ENCODE peak calls at places on chromosome X, in six cellular contexts. X is PC-3, C is tibial artery, B is suprapubic skin, F is thoracic aorta, O is neural progenitor cell. H is an unnamed sample.

GRCh38 chrX:65516756-65517155 is 17.8 kb downstream of the LAS1L start:
- DNase-seq in X (no peak), C (no peak), B (no peak), F (no peak), O (no peak), H (no peak)

GRCh38 chrX:102832661-102833060 is 104.4 kb upstream of the RAB40AL start:
- DNase-seq in X (peak), C (no peak), B (no peak), F (no peak), O (peak), H (peak)

GRCh38 chrX:136708348-136708747 is 60.4 kb downstream of the CD40LG start:
- DNase-seq in X (peak), C (no peak), B (no peak), F (no peak), O (peak), H (no peak)

GRCh38 chrX:96987228-96987627 is 103.5 kb downstream of the RPA4 start:
- DNase-seq in X (peak), C (no peak), B (no peak), F (no peak), O (no peak), H (no peak)

GRCh38 chrX:65894138-65894537 is 145.7 kb downstream of the VSIG4 start:
- DNase-seq in X (no peak), C (no peak), B (no peak), F (no peak), O (peak), H (no peak)

GRCh38 chrX:49270249-49270921 is 792 bp downstream of the PPP1R3F start:
- DNase-seq in X (no peak), C (no peak), B (no peak), F (no peak), O (peak), H (no peak)

GRCh38 chrX:37776987-37777325 is 2.9 kb upstream of the CYBB start:
- DNase-seq in X (no peak), C (no peak), B (no peak), F (no peak), O (no peak), H (no peak)

GRCh38 chrX:76434103-76434741 is 6.7 kb downstream of the MAGEE1 start:
- DNase-seq in X (no peak), C (no peak), B (no peak), F (no peak), O (peak), H (no peak)

GRCh38 chrX:100376581-100376980 is 33.5 kb downstream of the PCDH19 start:
- DNase-seq in X (no peak), C (no peak), B (no peak), F (no peak), O (no peak), H (no peak)

GRCh38 chrX:10208281-10208856 is 51.6 kb downstream of the CLCN4 start:
- DNase-seq in X (no peak), C (no peak), B (no peak), F (no peak), O (no peak), H (no peak)

GRCh38 chrX:140548985-140549384 is 44.1 kb upstream of the SOX3 start:
- DNase-seq in X (no peak), C (no peak), B (no peak), F (no peak), O (no peak), H (no peak)

GRCh38 chrX:68421651-68422050 is 11.6 kb downstream of the OPHN1 start:
- DNase-seq in X (no peak), C (no peak), B (no peak), F (no peak), O (no peak), H (no peak)

GRCh38 chrX:136711147-136711546 is 63.2 kb downstream of the CD40LG start:
- DNase-seq in X (peak), C (peak), B (no peak), F (no peak), O (peak), H (peak)

GRCh38 chrX:104316739-104317138 is 62.0 kb upstream of the ESX1 start:
- DNase-seq in X (no peak), C (no peak), B (no peak), F (no peak), O (no peak), H (no peak)

GRCh38 chrX:25524150-25524549 is 508.4 kb upstream of the ARX start:
- DNase-seq in X (peak), C (no peak), B (no peak), F (no peak), O (no peak), H (no peak)

GRCh38 chrX:66994729-66995128 is 355.9 kb upstream of the EDA2R start:
- DNase-seq in X (no peak), C (no peak), B (no peak), F (no peak), O (no peak), H (peak)

GRCh38 chrX:142249721-142250120 is 44.6 kb upstream of the MAGEC2 start:
- DNase-seq in X (no peak), C (no peak), B (no peak), F (no peak), O (no peak), H (no peak)

GRCh38 chrX:120014354-120015129 is 62.9 kb downstream of the RHOXF2B start:
- DNase-seq in X (no peak), C (no peak), B (no peak), F (no peak), O (no peak), H (peak)

GRCh38 chrX:136397001-136397400 is 90.7 kb upstream of the BRS3 start:
- DNase-seq in X (peak), C (no peak), B (no peak), F (no peak), O (peak), H (peak)

GRCh38 chrX:133570549-133570948 is 155.3 kb upstream of the GPC4 start:
- DNase-seq in X (peak), C (no peak), B (no peak), F (no peak), O (no peak), H (no peak)

GRCh38 chrX:42944381-42944998 is 166.5 kb upstream of the PPP1R2C start:
- DNase-seq in X (no peak), C (no peak), B (no peak), F (no peak), O (no peak), H (no peak)

GRCh38 chrX:18674417-18674787 is 2.5 kb upstream of the RS1 start:
- DNase-seq in X (no peak), C (peak), B (no peak), F (no peak), O (peak), H (peak)

GRCh38 chrX:53294024-53294648 is 12.8 kb upstream of the IQSEC2 start:
- DNase-seq in X (peak), C (no peak), B (no peak), F (no peak), O (no peak), H (no peak)
- TF ChIP-seq CTCF in X (peak), C (no peak), B (no peak), F (no peak), O (peak), H (peak)

DNA sequence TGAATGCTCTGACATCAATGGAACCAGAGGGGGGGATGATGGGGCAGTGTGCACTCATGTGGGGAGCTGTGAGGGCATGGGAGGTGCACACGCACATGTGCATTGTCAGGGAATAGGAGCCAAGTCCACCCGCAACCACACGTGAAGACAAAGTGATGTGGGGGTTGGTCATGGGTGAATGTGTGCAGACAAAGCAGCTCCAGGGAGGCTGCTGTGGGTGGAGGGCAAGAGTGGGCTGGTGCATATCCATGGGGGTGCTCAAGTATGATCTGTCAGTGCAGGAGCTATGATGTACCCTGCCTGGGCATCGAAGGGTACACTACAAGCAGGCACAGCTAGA is 301.9 kb downstream of the TEX13C start:
- DNase-seq in X (no peak), C (no peak), B (no peak), F (no peak), O (no peak), H (no peak)
- H3K27ac ChIP-seq in X (no peak), C (no peak), B (no peak), F (no peak), O (no peak), H (no peak)

GRCh38 chrX:150364347-150365050 is 1.4 kb downstream of the MAMLD1 start:
- DNase-seq in X (peak), C (peak), B (no peak), F (no peak), O (peak), H (peak)

GRCh38 chrX:150361070-150361776 is 1.9 kb upstream of the MAMLD1 start:
- DNase-seq in X (peak), C (no peak), B (no peak), F (no peak), O (peak), H (peak)

GRCh38 chrX:150363561-150364346 is 637 bp downstream of the MAMLD1 start:
- DNase-seq in X (peak), C (peak), B (no peak), F (no peak), O (peak), H (peak)

GRCh38 chrX:150361777-150362351 is 1.3 kb upstream of the MAMLD1 start:
- DNase-seq in X (peak), C (peak), B (no peak), F (no peak), O (peak), H (peak)

GRCh38 chrX:150362599-150363481 is at the start of gene MAMLD1:
- DNase-seq in X (peak), C (peak), B (peak), F (peak), O (peak), H (peak)
- TF ChIP-seq CTCF in X (no peak), C (no peak), B (no peak), F (no peak), O (no peak), H (no peak)

DNA sequence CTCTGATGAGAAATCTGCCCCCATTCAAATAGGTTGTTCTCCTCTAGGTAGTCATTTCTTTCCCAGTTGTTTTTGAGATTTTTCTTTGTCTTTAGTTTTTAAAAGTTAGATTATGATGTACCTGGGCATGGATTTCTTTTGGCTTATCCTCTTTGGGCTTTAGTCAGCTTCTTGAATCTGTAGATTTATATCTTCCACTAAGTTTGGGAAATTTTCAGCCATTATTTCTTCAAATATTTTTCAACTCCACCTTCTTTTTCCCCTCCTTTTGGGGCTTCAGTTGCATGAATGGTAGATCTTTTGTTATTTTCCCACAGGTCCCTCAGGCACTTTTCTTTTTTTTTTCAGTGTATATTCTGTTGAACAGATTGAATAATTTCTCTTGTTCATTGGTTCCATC is 77.3 kb downstream of the JADE3 start:
- DNase-seq in X (no peak), C (no peak), B (no peak), F (no peak), O (no peak), H (no peak)
- H3K27ac ChIP-seq in X (no peak), C (no peak), B (no peak), F (no peak), O (no peak), H (no peak)

GRCh38 chrX:131405497-131405896 is 116.4 kb upstream of the IGSF1 start:
- DNase-seq in X (peak), C (no peak), B (no peak), F (no peak), O (peak), H (peak)
- TF ChIP-seq CTCF in X (no peak), C (no peak), B (no peak), F (no peak), O (peak), H (peak)

GRCh38 chrX:71256051-71256450 is 2.1 kb upstream of the ZMYM3 start:
- DNase-seq in X (no peak), C (no peak), B (no peak), F (no peak), O (no peak), H (no peak)
- H3K27ac ChIP-seq in X (no peak), C (peak), B (no peak), F (no peak), O (peak), H (no peak)

GRCh38 chrX:114782925-114783324 is 199.0 kb downstream of the HTR2C start:
- DNase-seq in X (no peak), C (no peak), B (no peak), F (no peak), O (no peak), H (no peak)
- TF ChIP-seq CTCF in X (no peak), C (no peak), B (no peak), F (no peak), O (no peak), H (no peak)

GRCh38 chrX:69505772-69506616 is 1.9 kb downstream of the NALF2 start:
- DNase-seq in X (no peak), C (no peak), B (no peak), F (no peak), O (peak), H (peak)

GRCh38 chrX:69504626-69505612 is 793 bp downstream of the NALF2 start:
- DNase-seq in X (no peak), C (no peak), B (no peak), F (no peak), O (peak), H (peak)

GRCh38 chrX:69508610-69509009 is 4.5 kb downstream of the NALF2 start:
- DNase-seq in X (no peak), C (no peak), B (no peak), F (no peak), O (no peak), H (peak)

GRCh38 chrX:69507500-69507789 is 3.3 kb downstream of the NALF2 start:
- DNase-seq in X (no peak), C (no peak), B (no peak), F (no peak), O (no peak), H (peak)

GRCh38 chrX:69506617-69507499 is 2.7 kb downstream of the NALF2 start:
- DNase-seq in X (no peak), C (no peak), B (no peak), F (no peak), O (no peak), H (peak)
- H3K27ac ChIP-seq in X (no peak), C (no peak), B (no peak), F (no peak), O (no peak), H (no peak)

DNA sequence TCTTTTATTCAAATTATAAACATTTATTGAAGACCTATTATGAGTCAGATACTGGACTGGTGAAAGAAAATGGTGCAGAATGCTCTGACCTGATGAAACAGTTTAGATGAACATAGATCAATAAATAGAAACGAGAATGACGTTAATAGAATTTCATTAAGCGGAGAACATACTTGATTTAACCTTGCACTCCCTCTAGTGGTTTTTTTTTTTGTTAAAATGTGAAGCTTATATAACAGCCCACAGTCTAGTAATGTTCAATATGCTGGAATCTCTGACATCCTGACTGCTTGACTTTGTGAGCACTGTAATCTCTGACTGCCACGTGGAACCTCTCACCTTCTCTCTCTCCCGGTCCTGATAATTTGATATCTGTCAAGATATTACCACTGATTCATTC is 32.3 kb downstream of the HDAC8 start:
- DNase-seq in X (peak), C (no peak), B (no peak), F (no peak), O (no peak), H (no peak)
- TF ChIP-seq CTCF in X (peak), C (peak), B (no peak), F (peak), O (peak), H (peak)

GRCh38 chrX:149631293-149632165 is at the start of gene TMEM185A:
- DNase-seq in X (peak), C (peak), B (peak), F (no peak), O (peak), H (peak)
- H3K27ac ChIP-seq in X (no peak), C (peak), B (peak), F (no peak), O (no peak), H (no peak)

H was measured in endodermal cell.